ENCODE peak calls at places on chromosome 18, in ten cellular contexts. C, G, K, J, S, F, Q, P, U and B are unnamed samples. For H3K4me1, the result is how much of the 10 kb centered on the place peaks cover.

GRCh38 chr18:13500891-13501887 is 225.2 kb downstream of the FAM210A start:
- DNase-seq in P (no peak), U (no peak), Q (no peak), G (no peak), F (peak), S (peak), C (peak), J (peak), K (peak), B (no peak)

GRCh38 chr18:80185545-80185944 is 61.8 kb downstream of the PARD6G start:
- DNase-seq in U (no peak), F (no peak), P (no peak), S (no peak), C (no peak), Q (no peak), G (no peak), J (no peak), K (no peak), B (no peak)

GRCh38 chr18:3848316-3848715 is 398.3 kb downstream of the TGIF1 start:
- DNase-seq in J (no peak), Q (no peak), G (no peak), F (peak), C (peak), K (no peak), U (no peak), S (peak), P (no peak), B (no peak)

GRCh38 chr18:38651736-38652135 is 1086.1 kb upstream of the CELF4 start:
- DNase-seq in Q (no peak), K (no peak), P (no peak), S (no peak), F (no peak), C (no peak), J (no peak), U (no peak), G (no peak), B (no peak)

GRCh38 chr18:43863180-43863579 is 585.9 kb upstream of the SYT4 start:
- DNase-seq in U (no peak), Q (no peak), J (no peak), F (no peak), S (no peak), C (no peak), P (no peak), K (no peak), G (no peak), B (no peak)

GRCh38 chr18:3256693-3257626 is 5.0 kb upstream of the MYL12B start:
- DNase-seq in Q (peak), K (peak), P (no peak), S (peak), F (peak), J (peak), U (no peak), C (peak), G (peak), B (no peak)

GRCh38 chr18:2846241-2846637 is 567 bp upstream of the EMILIN2 start:
- DNase-seq in F (peak), Q (no peak), P (peak), U (no peak), S (peak), G (no peak), J (peak), K (no peak), C (peak), B (no peak)

GRCh38 chr18:79635127-79635726 is 44.4 kb upstream of the CTDP1 start:
- DNase-seq in F (no peak), C (no peak), U (no peak), Q (no peak), K (no peak), S (no peak), P (no peak), G (no peak), J (no peak), B (no peak)

GRCh38 chr18:76363451-76364120 is 131.5 kb downstream of the ZNF516 start:
- DNase-seq in Q (no peak), J (no peak), P (no peak), G (peak), K (peak), F (peak), U (no peak), S (peak), C (peak), B (no peak)

GRCh38 chr18:58645398-58645797 is 16.5 kb upstream of the ALPK2 start:
- DNase-seq in C (peak), K (peak), S (peak), Q (no peak), F (peak), P (no peak), G (no peak), U (no peak), J (no peak), B (no peak)
- H3K4me2 ChIP-seq in C (no peak), K (peak), S (peak), Q (no peak), F (peak), P (no peak), G (no peak), U (no peak), J (no peak), B (no peak)

GRCh38 chr18:26471027-26471426 is 77.3 kb downstream of the KCTD1 start:
- DNase-seq in C (peak), P (no peak), G (no peak), J (peak), F (no peak), S (peak), Q (no peak), U (no peak), K (peak), B (no peak)

GRCh38 chr18:26471826-26472225 is 76.5 kb downstream of the KCTD1 start:
- DNase-seq in J (no peak), K (no peak), S (no peak), P (no peak), C (no peak), F (no peak), Q (no peak), G (no peak), U (no peak), B (no peak)

GRCh38 chr18:26468931-26469340 is 79.4 kb downstream of the KCTD1 start:
- DNase-seq in Q (no peak), F (no peak), G (peak), P (peak), S (no peak), K (no peak), U (no peak), C (no peak), J (peak), B (no peak)

GRCh38 chr18:26473721-26474120 is 74.6 kb downstream of the KCTD1 start:
- DNase-seq in F (no peak), C (no peak), K (no peak), S (no peak), U (no peak), G (no peak), J (no peak), Q (no peak), P (no peak), B (no peak)

DNA sequence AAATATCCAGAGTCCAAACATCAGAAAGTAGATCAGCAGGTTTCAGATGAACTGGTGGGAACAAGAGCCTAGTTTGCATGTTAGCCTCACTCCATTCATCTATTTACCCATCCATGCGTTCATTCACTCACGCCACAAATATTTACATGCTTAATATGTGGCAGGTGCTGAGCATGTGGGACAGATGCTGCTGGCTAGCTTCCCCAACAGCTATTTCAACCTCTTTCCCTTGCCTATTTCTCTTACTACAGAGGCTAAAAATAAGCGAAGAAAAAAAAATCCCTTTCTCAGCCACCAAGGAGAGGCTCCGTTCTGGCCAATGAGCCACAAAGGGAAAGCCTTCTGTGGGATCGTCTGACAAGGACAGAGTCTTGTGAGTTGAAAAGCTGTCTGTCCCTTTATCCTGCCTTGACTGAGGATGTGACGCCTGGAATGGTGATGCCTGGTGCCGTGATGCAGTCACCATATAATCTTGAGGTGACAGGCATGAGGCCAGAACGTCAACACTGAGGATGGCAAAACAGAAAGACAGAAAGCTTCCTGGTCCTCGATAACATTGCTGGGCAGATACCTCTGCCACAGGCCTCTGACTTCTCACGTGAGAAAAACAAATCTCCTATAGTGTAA is 78.2 kb downstream of the KCTD1 start:
- DNase-seq in U (no peak), P (peak), Q (no peak), F (no peak), G (no peak), J (no peak), S (peak), K (peak), C (peak), B (no peak)
- H2AFZ ChIP-seq in U (no peak), P (no peak), Q (no peak), F (no peak), G (no peak), J (no peak), S (peak), K (no peak), C (no peak), B (no peak)

GRCh38 chr18:37430346-37431076 is 135.1 kb downstream of the CELF4 start:
- DNase-seq in G (no peak), F (no peak), Q (no peak), S (no peak), C (no peak), U (no peak), J (no peak), P (peak), K (no peak), B (no peak)
- H3K4me1 ChIP-seq in G (under half), F (under half), Q (under half), S (under half), C (under half), U (under half), J (under half), P (under half), K (under half), B (under half)

GRCh38 chr18:36529747-36530146 is 232.2 kb downstream of the FHOD3 start:
- DNase-seq in K (no peak), U (no peak), F (no peak), S (no peak), Q (no peak), J (no peak), G (no peak), P (no peak), C (no peak), B (no peak)

GRCh38 chr18:36525913-36526312 is 228.4 kb downstream of the FHOD3 start:
- DNase-seq in U (no peak), K (no peak), J (no peak), F (no peak), P (no peak), Q (no peak), C (no peak), S (no peak), G (no peak), B (no peak)

GRCh38 chr18:36527025-36527424 is 229.5 kb downstream of the FHOD3 start:
- DNase-seq in K (no peak), Q (no peak), J (no peak), S (peak), C (no peak), P (no peak), G (no peak), F (peak), U (no peak), B (no peak)

GRCh38 chr18:36527740-36528455 is 230.4 kb downstream of the FHOD3 start:
- DNase-seq in F (no peak), S (no peak), J (peak), P (no peak), Q (no peak), C (no peak), K (no peak), U (no peak), G (peak), B (peak)

DNA sequence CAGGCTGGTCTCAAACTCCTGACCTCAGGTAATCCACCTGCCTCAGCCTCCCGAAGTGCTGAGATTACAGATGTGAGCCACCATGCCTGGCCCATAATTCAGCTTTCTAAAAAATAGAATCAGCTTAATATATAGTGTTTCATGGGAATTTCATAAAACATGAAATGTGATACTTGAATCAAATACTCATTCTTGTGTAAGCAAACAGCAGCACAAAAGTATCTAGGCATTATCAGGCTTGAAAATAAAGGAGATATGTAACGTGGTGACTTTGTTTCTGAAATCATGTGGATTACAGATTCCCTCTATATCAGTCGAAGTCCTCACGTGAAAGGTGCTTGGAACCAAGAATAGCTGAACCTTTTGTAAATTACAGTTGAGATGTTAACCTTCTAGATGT is 229.1 kb downstream of the FHOD3 start:
- DNase-seq in G (no peak), P (no peak), S (peak), U (no peak), J (no peak), C (no peak), F (no peak), Q (no peak), K (no peak), B (no peak)
- H3K4me2 ChIP-seq in G (no peak), P (no peak), S (no peak), U (no peak), J (no peak), C (no peak), F (no peak), Q (no peak), K (no peak), B (no peak)